ENCODE peak calls at places on chromosomes 6 and 20, in seven cellular contexts. O is T follicular helper cell; C is activated T-cell treated with anti-CD3 and anti-CD28 coated beads, Interleukin-2, amount 50 U/mL, for 48 hours; W is AG09309; G is small intestine; P is HepG2; K is chondrocyte. R is an unnamed sample.

GRCh38 chr6:105326216-105326615 is 76.7 kb downstream of the PREP start:
- DNase-seq in W (no peak), K (no peak), G (peak; percentile 82), P (peak; percentile 52), O (no peak), C (no peak), R (peak; percentile 53)

GRCh38 chr6:32609731-32610640 is 20.3 kb upstream of the HLA-DRB1 start:
- DNase-seq in P (peak; percentile 21), G (peak; percentile 97), C (peak; percentile 31), W (peak; percentile 85), O (peak; percentile 46), K (no peak), R (peak; percentile 68)

GRCh38 chr20:53917145-53918009 is 153.0 kb downstream of the BCAS1 start:
- DNase-seq in C (no peak), W (no peak), G (no peak), P (no peak), K (no peak), O (no peak), R (no peak)

GRCh38 chr6:69390125-69390524 is 406.7 kb downstream of the LMBRD1 start:
- DNase-seq in G (no peak), K (no peak), O (no peak), C (no peak), W (no peak), P (no peak), R (no peak)

GRCh38 chr20:57267158-57267821 is 849 bp upstream of the BMP7 start:
- DNase-seq in G (no peak), K (no peak), O (no peak), P (no peak), W (no peak), C (no peak), R (no peak)

GRCh38 chr6:143698759-143699750 is 21.3 kb downstream of the PHACTR2 start:
- DNase-seq in W (no peak), O (no peak), P (peak; percentile 29), C (no peak), K (no peak), G (no peak), R (no peak)

GRCh38 chr20:31894980-31895675 is 24.7 kb downstream of the TTLL9 start:
- DNase-seq in G (peak; percentile 51), O (no peak), K (no peak), C (no peak), P (peak; percentile 73), W (peak; percentile 74), R (no peak)

GRCh38 chr20:61173966-61174725 is 77.9 kb upstream of the CDH4 start:
- DNase-seq in P (no peak), C (no peak), W (no peak), O (no peak), K (no peak), G (no peak), R (no peak)

GRCh38 chr20:51696304-51697118 is 71.7 kb downstream of the ATP9A start:
- DNase-seq in P (no peak), W (no peak), O (no peak), C (no peak), K (no peak), G (no peak), R (no peak)

GRCh38 chr20:615494-615893 is 5.4 kb upstream of the TCF15 start:
- DNase-seq in W (no peak), P (no peak), C (no peak), K (no peak), G (no peak), O (no peak), R (no peak)

GRCh38 chr6:9103876-9104521 is 668.7 kb upstream of the SLC35B3 start:
- DNase-seq in G (no peak), C (no peak), O (no peak), W (no peak), P (no peak), K (no peak), R (no peak)

GRCh38 chr6:140988780-140989179 is 1143.9 kb upstream of the GJE1 start:
- DNase-seq in W (peak; percentile 64), K (no peak), G (no peak), O (no peak), C (no peak), P (no peak), R (no peak)

GRCh38 chr6:41494212-41495115 is 51.7 kb upstream of the FOXP4 start:
- DNase-seq in G (no peak), P (no peak), K (no peak), W (no peak), C (no peak), O (no peak), R (no peak)

GRCh38 chr6:140041056-140041455 is 666.6 kb upstream of the CITED2 start:
- DNase-seq in K (no peak), C (no peak), W (no peak), P (no peak), O (no peak), G (no peak), R (peak; percentile 37)

GRCh38 chr6:90406142-90406794 is 109.6 kb upstream of the BACH2 start:
- DNase-seq in G (no peak), W (no peak), P (peak; percentile 35), C (peak; percentile 52), O (no peak), K (no peak), R (peak; percentile 74)

GRCh38 chr20:37223053-37223452 is 38.6 kb downstream of the GHRH start:
- DNase-seq in G (peak; percentile 24), C (no peak), K (no peak), P (no peak), O (no peak), W (peak; percentile 79), R (peak; percentile 46)

GRCh38 chr6:168270274-168271174 is 49.1 kb downstream of the DACT2 start:
- DNase-seq in O (no peak), G (no peak), K (no peak), W (no peak), C (no peak), P (no peak), R (no peak)

GRCh38 chr20:62219101-62219991 is 732 bp downstream of the HRH3 start:
- DNase-seq in C (no peak), K (no peak), G (no peak), P (no peak), W (no peak), O (no peak), R (no peak)

GRCh38 chr6:40346241-40346640 is 240.9 kb downstream of the LRFN2 start:
- DNase-seq in P (no peak), O (no peak), G (no peak), K (no peak), C (no peak), W (no peak), R (no peak)

GRCh38 chr6:20217476-20217855 is 5.2 kb upstream of the MBOAT1 start:
- DNase-seq in O (no peak), P (no peak), C (no peak), W (no peak), G (no peak), K (no peak), R (no peak)

GRCh38 chr6:52376763-52377162 is 14.8 kb downstream of the PAQR8 start:
- DNase-seq in G (no peak), K (no peak), O (no peak), P (peak; percentile 82), C (no peak), W (no peak), R (no peak)

GRCh38 chr6:109236140-109237081 is 141.1 kb downstream of the CEP57L1 start:
- DNase-seq in W (no peak), G (peak; percentile 82), O (no peak), P (peak; percentile 46), K (no peak), C (peak; percentile 42), R (no peak)

GRCh38 chr6:170026272-170027110 is 264.4 kb downstream of the DLL1 start:
- DNase-seq in O (no peak), G (peak; percentile 79), W (no peak), C (no peak), P (no peak), K (no peak), R (no peak)

GRCh38 chr6:145906144-145906543 is 58.0 kb downstream of the SHPRH start:
- DNase-seq in G (no peak), K (no peak), C (no peak), W (no peak), O (no peak), P (no peak), R (no peak)

GRCh38 chr20:62149532-62150235 is 6.1 kb downstream of the SS18L1 start:
- DNase-seq in O (no peak), P (peak; percentile 93), W (no peak), K (no peak), G (no peak), C (no peak), R (no peak)

GRCh38 chr20:43711098-43711654 is 15.6 kb downstream of the GTSF1L start:
- DNase-seq in P (no peak), G (no peak), W (no peak), C (no peak), O (no peak), K (no peak), R (no peak)

GRCh38 chr20:25320035-25320800 is 70.4 kb downstream of the ABHD12 start:
- DNase-seq in G (no peak), K (no peak), P (no peak), O (no peak), W (no peak), C (no peak), R (no peak)

GRCh38 chr6:5677219-5678000 is 329.3 kb downstream of the NRN1 start:
- DNase-seq in K (no peak), O (no peak), W (no peak), G (peak; percentile 56), C (no peak), P (no peak), R (no peak)

GRCh38 chr6:87660226-87660886 is 41.7 kb downstream of the AKIRIN2 start:
- DNase-seq in P (no peak), K (no peak), O (no peak), G (no peak), C (no peak), W (peak; percentile 32), R (no peak)

GRCh38 chr20:41110930-41111577 is 26.3 kb upstream of the PLCG1 start:
- DNase-seq in O (no peak), P (peak; percentile 90), K (no peak), G (no peak), W (no peak), C (no peak), R (no peak)